ENCODE peak calls at places on chromosomes 6 and 20, in five cellular contexts. Y is H1, L is IMR-90, E is mesenchymal stem cell, O is mesendoderm. J is an unnamed sample.

GRCh38 chr6:110395221-110395620 is 20.2 kb downstream of the DDO start:
- DNase-seq in L (no peak), E (no peak), Y (no peak), O (no peak), J (no peak)

GRCh38 chr6:84772428-84773132 is 8.2 kb upstream of the TBX18 start:
- DNase-seq in Y (no peak), O (peak), E (peak), L (no peak), J (peak)

GRCh38 chr6:149362289-149362688 is 37.8 kb upstream of the SUMO4 start:
- DNase-seq in L (no peak), Y (no peak), E (no peak), O (no peak), J (no peak)

GRCh38 chr6:128311944-128312570 is 208.3 kb downstream of the PTPRK start:
- DNase-seq in O (no peak), E (no peak), L (no peak), Y (no peak), J (no peak)

GRCh38 chr6:148203281-148203925 is 139.2 kb upstream of the SASH1 start:
- DNase-seq in E (peak), L (peak), Y (no peak), O (no peak), J (no peak)

GRCh38 chr6:114312931-114313330 is 29.9 kb downstream of the HS3ST5 start:
- DNase-seq in O (no peak), Y (no peak), E (no peak), L (no peak), J (no peak)

GRCh38 chr20:36144336-36144735 is 10.2 kb upstream of the EPB41L1 start:
- DNase-seq in Y (no peak), L (no peak), E (no peak), O (no peak), J (no peak)

GRCh38 chr20:24610341-24611115 is 141.1 kb downstream of the SYNDIG1 start:
- DNase-seq in O (peak), Y (peak), L (no peak), E (no peak), J (no peak)

GRCh38 chr6:17714879-17715860 is 8.4 kb upstream of the NUP153 start:
- DNase-seq in O (peak), E (peak), Y (no peak), L (peak), J (no peak)

GRCh38 chr6:122746708-122747107 is 32.8 kb upstream of the FABP7 start:
- DNase-seq in O (no peak), Y (no peak), E (no peak), L (no peak), J (no peak)

GRCh38 chr6:104955491-104955890 is 1.4 kb upstream of the LIN28B start:
- DNase-seq in Y (no peak), E (no peak), O (peak), L (no peak), J (peak)

GRCh38 chr6:1893470-1894130 is 283.9 kb downstream of the FOXC1 start:
- DNase-seq in L (no peak), O (peak), Y (no peak), E (no peak), J (no peak)

GRCh38 chr6:44142835-44143234 is 15.5 kb downstream of the TMEM63B start:
- DNase-seq in Y (no peak), E (no peak), L (no peak), O (no peak), J (no peak)

GRCh38 chr6:160348552-160349441 is 619 bp downstream of the SLC22A3 start:
- DNase-seq in O (peak), Y (no peak), L (no peak), E (peak), J (peak)

GRCh38 chr6:35148167-35148741 is 7.1 kb upstream of the TCP11 start:
- DNase-seq in O (peak), L (peak), E (peak), Y (peak), J (peak)

DNA sequence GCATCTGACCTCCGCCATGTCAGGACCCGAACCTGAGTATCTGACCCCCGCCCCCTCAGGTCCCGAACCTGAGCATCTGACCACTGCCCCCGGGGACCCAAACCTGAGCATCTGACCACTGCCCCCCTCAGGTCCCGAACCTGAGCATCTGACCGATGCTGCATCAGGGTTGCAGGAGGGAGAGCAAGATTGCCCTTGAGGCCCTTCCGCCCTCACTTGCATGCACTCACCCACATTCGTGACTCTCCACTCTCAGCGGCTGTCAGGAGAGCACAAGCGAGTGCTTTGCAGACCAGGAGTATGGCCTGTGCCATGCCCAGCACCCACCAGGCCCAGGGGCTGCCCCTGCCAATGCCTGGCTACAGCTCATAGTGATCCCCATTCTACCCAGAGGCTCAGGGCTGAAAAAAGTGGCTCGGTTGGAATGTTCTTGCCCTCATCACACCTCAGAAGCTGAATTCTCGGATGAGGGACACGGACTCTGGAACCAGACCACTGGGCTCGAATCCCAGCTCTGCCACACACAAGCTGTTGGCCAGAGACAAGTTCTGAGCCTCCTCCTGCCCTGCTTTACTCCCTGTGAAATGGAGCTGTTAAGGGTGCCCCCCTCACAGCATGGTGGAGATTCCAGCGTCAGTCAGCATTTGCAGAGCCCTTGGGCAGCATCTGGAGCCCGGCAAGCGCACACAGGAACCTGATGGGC is 82.1 kb downstream of the DLL1 start:
- DNase-seq in O (no peak), E (no peak), Y (no peak), L (no peak), J (peak)
- H2AK5ac ChIP-seq in O (no peak), E (no peak), Y (no peak), L (no peak), J (no peak)

DNA sequence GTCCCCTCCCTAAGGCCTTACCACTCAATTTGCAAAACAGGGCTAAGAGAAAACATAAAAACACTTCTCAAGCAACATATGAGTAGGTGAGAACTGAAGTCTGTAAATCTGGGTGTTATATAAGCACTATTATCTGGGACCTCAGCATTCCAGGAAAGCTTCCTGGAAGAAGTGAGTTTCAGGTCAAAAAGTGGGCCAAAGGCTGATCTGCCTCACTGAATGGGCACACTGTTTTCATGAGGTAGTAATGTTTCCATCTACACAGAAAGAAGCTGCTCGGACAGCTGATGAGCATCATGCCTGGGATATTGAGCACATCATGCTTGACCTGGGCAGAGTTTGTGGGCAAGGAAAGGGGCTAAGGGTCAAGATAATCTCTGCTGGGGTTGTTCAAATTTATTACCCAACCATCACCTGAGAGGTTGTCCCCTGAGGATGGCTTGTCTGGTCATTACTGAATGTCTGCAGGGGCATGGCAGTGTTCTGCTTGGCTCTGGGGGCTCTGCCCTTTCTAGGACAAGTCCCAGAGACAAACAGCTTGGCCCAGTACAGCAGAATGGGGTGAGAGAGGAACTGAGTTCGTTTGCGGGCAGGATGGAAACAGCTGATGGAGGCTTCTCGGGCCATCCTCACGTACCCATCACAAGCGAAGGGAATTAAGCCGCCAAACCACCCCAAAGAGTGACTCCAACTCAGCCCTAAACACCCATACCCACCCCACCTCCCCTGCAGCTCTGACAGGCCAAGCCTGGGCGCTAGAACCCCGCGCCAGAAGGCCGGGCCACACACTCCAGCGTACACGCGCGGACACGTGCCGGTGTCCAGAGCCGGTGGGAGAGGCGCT is 1.2 kb upstream of the SYNJ2 start:
- DNase-seq in O (no peak), E (no peak), L (no peak), Y (no peak), J (no peak)
- H2AK5ac ChIP-seq in O (no peak), E (peak), L (peak), Y (peak), J (no peak)

DNA sequence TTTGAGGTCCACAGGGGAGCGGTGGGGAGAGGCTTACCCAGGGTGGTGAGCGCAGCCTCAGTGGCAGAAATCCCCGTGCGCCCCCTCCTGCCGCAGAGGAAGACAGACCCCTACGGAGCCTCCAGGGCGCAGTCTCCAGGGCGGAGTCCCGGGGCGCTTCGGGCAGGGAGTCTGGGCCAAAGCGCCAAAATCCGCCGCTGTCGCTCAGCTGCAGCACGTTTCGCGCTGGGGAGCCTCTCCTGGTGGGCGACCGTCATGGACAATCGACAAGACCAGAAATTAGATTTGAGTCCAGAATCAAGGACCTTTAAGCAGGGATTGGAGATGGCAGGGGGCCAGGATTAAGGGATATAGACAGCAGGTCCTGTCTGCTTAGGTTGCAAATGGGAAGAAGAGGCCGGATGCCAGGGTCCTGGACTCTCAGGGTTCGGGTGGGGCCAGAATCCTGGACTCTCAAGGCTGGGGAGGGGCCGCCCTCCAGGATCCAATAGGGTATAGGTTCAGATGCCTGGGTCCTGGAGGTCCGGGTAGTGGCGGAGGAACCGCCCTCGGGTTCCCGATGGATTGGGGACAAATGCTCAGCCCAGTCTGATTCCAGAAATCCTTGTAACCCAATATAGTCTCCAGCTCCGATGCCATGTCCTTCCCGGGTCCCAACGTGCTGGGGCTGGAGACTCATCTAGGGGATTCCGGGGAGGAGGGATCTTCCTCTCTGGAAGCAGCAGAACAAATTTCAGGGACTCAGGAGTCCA is 7.9 kb upstream of the HLA-E start:
- DNase-seq in O (no peak), L (no peak), Y (no peak), E (no peak), J (no peak)
- H2AK5ac ChIP-seq in O (no peak), L (no peak), Y (no peak), E (no peak), J (no peak)

DNA sequence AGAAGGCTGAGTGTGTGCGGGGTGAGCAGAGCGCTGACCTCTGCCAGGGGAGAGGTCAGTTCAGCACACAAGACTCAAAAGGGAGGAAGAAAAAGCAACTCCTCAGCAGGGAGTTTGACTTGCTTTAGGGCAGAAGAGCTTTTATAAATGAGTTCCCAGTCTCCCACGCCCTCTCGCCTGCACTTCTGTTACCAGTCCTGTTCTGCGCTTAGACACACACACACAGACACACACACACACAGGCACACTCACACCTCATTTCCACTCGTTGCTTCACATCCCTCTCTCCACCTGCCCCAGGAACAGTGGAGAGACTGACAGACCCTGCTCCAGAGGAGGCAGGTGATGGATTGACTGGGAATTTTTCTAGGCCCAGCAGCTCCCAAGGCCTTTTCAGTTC is 43.9 kb downstream of the JAG1 start:
- DNase-seq in Y (no peak), E (no peak), O (no peak), L (no peak), J (no peak)
- H2AK5ac ChIP-seq in Y (no peak), E (no peak), O (no peak), L (peak), J (no peak)

GRCh38 chr6:75368864-75369402 is 84.3 kb upstream of the TMEM30A start:
- DNase-seq in L (no peak), E (no peak), O (no peak), Y (no peak), J (no peak)
- H2AK5ac ChIP-seq in L (no peak), E (peak), O (no peak), Y (no peak), J (no peak)

GRCh38 chr6:32179746-32180405 is 1.7 kb downstream of the RNF5 start:
- DNase-seq in O (no peak), L (no peak), Y (no peak), E (no peak), J (no peak)

GRCh38 chr6:32177788-32178546 is at the start of gene RNF5:
- DNase-seq in O (peak), E (peak), Y (peak), L (peak), J (peak)

GRCh38 chr6:32176476-32177181 is 745 bp upstream of the AGPAT1 start:
- DNase-seq in E (peak), Y (no peak), O (no peak), L (peak), J (no peak)

GRCh38 chr6:32177182-32177787 is 920 bp upstream of the RNF5 start:
- DNase-seq in O (no peak), E (no peak), L (no peak), Y (no peak), J (peak)

GRCh38 chr6:32178547-32179440 is 589 bp downstream of the RNF5 start:
- DNase-seq in E (no peak), L (no peak), O (no peak), Y (no peak), J (no peak)
- H2AK5ac ChIP-seq in E (no peak), L (peak), O (peak), Y (peak), J (no peak)

GRCh38 chr6:140011537-140011936 is 637.1 kb upstream of the CITED2 start:
- DNase-seq in Y (no peak), O (peak), E (no peak), L (no peak), J (no peak)

GRCh38 chr6:140018588-140018987 is 644.1 kb upstream of the CITED2 start:
- DNase-seq in L (no peak), E (no peak), O (no peak), Y (no peak), J (no peak)

GRCh38 chr6:140012146-140012545 is 637.7 kb upstream of the CITED2 start:
- DNase-seq in L (no peak), Y (no peak), O (no peak), E (no peak), J (no peak)

GRCh38 chr6:140020207-140020791 is 645.9 kb upstream of the CITED2 start:
- DNase-seq in L (no peak), O (no peak), E (no peak), Y (no peak), J (no peak)

DNA sequence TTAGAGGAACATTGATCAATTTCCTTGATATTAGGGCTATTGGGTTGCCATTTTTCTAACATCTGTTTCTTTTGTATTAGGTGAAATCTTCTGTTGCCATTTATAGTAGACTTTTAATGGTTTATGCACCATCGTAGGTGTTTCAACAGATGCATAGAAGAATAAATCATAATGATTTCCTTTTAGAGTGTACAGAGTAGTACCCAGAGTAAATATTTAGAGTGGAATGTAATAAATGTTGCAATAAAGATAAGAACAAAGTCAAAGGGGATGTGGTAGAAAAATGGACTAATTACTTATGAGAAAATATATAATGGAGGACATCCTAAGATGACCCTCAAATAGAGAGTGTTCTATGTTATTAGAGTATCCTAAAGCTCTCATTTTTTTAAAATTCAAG is 643.0 kb upstream of the CITED2 start:
- DNase-seq in L (no peak), Y (no peak), O (no peak), E (no peak), J (no peak)
- H2AK5ac ChIP-seq in L (no peak), Y (no peak), O (no peak), E (no peak), J (no peak)

J was measured in H9.